ENCODE peak calls at places on chromosomes 13 and 19, in nine cellular contexts. L is neural crest cell; R is cardiac muscle cell; W is DMS 273 treated with DMSO at 0.1 percent for 48 hours; U is activated T-cell treated with anti-CD3 and anti-CD28 coated beads for 1 hour; C is hypothalamus; A is NCI-H1417; Q is stimulated activated CD4-positive, alpha-beta T cell treated with anti-CD3 and anti-CD28 coated beads, TNF-alpha, amount 100 ng/mL, for 4 hours; Y is choroid plexus epithelial cell. S is an unnamed sample.

GRCh38 chr13:110575322-110576069 is 14.0 kb upstream of the RAB20 start:
- DNase-seq in Y (peak; percentile 11), A (no peak), L (no peak), C (no peak), R (peak; percentile 33), W (no peak), U (no peak), Q (no peak), S (no peak)

GRCh38 chr13:108346376-108346775 is 76.9 kb downstream of the TNFSF13B start:
- DNase-seq in W (no peak), L (no peak), C (no peak), Y (no peak), U (no peak), Q (peak; percentile 11), A (no peak), R (no peak), S (no peak)

GRCh38 chr19:50204811-50205675 is 1.6 kb downstream of the MYH14 start:
- DNase-seq in R (no peak), C (no peak), L (peak; percentile 25), Q (no peak), W (no peak), U (no peak), A (peak; percentile 54), Y (no peak), S (no peak)

GRCh38 chr13:31119966-31120733 is 41.6 kb downstream of the HSPH1 start:
- DNase-seq in R (peak; percentile 8), W (no peak), A (peak; percentile 56), Q (no peak), U (no peak), L (no peak), C (no peak), Y (peak; percentile 62), S (no peak)

GRCh38 chr13:67619987-67620386 is 389.9 kb upstream of the PCDH9 start:
- DNase-seq in A (no peak), C (no peak), Y (peak; percentile 60), W (no peak), Q (no peak), L (no peak), U (no peak), R (no peak), S (no peak)

GRCh38 chr13:29369060-29369743 is 226.3 kb downstream of the SLC7A1 start:
- DNase-seq in U (no peak), Y (peak; percentile 72), Q (no peak), W (peak; percentile 2), A (peak; percentile 45), R (peak; percentile 54), C (no peak), L (peak; percentile 9), S (peak; percentile 5)

GRCh38 chr19:17236414-17236716 is 9.4 kb downstream of the NR2F6 start:
- DNase-seq in Y (no peak), W (no peak), Q (no peak), A (no peak), C (no peak), R (no peak), U (no peak), L (no peak), S (no peak)

GRCh38 chr13:99978781-99979452 is 2.7 kb upstream of the ZIC2 start:
- DNase-seq in R (no peak), A (no peak), Y (no peak), W (no peak), U (no peak), C (no peak), Q (no peak), L (no peak), S (no peak)

GRCh38 chr13:87684850-87685735 is 13.9 kb downstream of the SLITRK5 start:
- DNase-seq in C (no peak), U (no peak), R (no peak), W (no peak), A (no peak), Q (no peak), Y (peak; percentile 51), L (no peak), S (no peak)

GRCh38 chr19:35248310-35249145 is at the start of gene LSR:
- DNase-seq in Y (no peak), C (no peak), R (no peak), U (peak; percentile 71), L (no peak), W (no peak), A (peak; percentile 96), Q (peak; percentile 61), S (no peak)

GRCh38 chr13:36395280-36395679 is 37.0 kb upstream of the CCNA1 start:
- DNase-seq in W (no peak), U (no peak), A (no peak), C (no peak), R (peak; percentile 81), L (no peak), Q (no peak), Y (peak; percentile 85), S (no peak)

GRCh38 chr19:45498411-45499195 is at the start of gene PPM1N:
- DNase-seq in A (no peak), Q (no peak), C (no peak), Y (no peak), W (no peak), U (peak; percentile 62), R (peak; percentile 34), L (peak; percentile 30), S (peak; percentile 31)

GRCh38 chr19:40395956-40396355 is 6.0 kb upstream of the HIPK4 start:
- DNase-seq in A (no peak), R (no peak), C (no peak), L (no peak), W (no peak), U (no peak), Y (no peak), Q (no peak), S (no peak)

GRCh38 chr13:114031631-114032030 is 57.8 kb upstream of the C13orf46 start:
- DNase-seq in U (no peak), Y (no peak), R (no peak), L (no peak), A (no peak), Q (no peak), W (no peak), C (no peak), S (no peak)

GRCh38 chr13:113145911-113146598 is 12.4 kb upstream of the PROZ start:
- DNase-seq in U (no peak), R (no peak), A (no peak), C (no peak), W (no peak), L (no peak), Q (no peak), Y (no peak), S (no peak)